ENCODE peak calls at places on chromosomes 7 and 10, in nine cellular contexts. D, I, B, M, A, R, F, E and N are unnamed samples.

GRCh38 chr10:18607979-18608378 is 43.4 kb downstream of the NSUN6 start:
- DNase-seq in B (peak), M (no peak), I (no peak), R (no peak), A (no peak), D (no peak), E (no peak), F (peak), N (no peak)

GRCh38 chr10:59098387-59098786 is 78.1 kb upstream of the PHYHIPL start:
- DNase-seq in M (peak), B (peak), E (no peak), F (peak), I (no peak), D (no peak), A (no peak), R (peak), N (no peak)

GRCh38 chr10:88159127-88159829 is 295.9 kb downstream of the PTEN start:
- DNase-seq in R (no peak), F (no peak), M (no peak), E (no peak), D (no peak), A (no peak), B (no peak), I (no peak), N (no peak)

GRCh38 chr10:132972986-132973902 is 30.9 kb upstream of the CFAP46 start:
- DNase-seq in R (no peak), M (no peak), B (no peak), E (no peak), F (no peak), I (no peak), A (peak), D (no peak), N (no peak)

GRCh38 chr10:99689461-99689860 is 30.2 kb downstream of the ENTPD7 start:
- DNase-seq in D (no peak), R (no peak), F (peak), B (no peak), A (no peak), E (no peak), I (no peak), M (no peak), N (no peak)

GRCh38 chr10:27983144-27983543 is 15.7 kb downstream of the ODAD2 start:
- DNase-seq in D (no peak), R (no peak), A (no peak), F (no peak), E (no peak), B (no peak), M (no peak), I (no peak), N (no peak)

GRCh38 chr10:128566376-128566968 is 440.2 kb upstream of the MKI67 start:
- DNase-seq in E (no peak), A (no peak), M (no peak), D (no peak), I (no peak), B (no peak), R (no peak), F (no peak), N (no peak)

GRCh38 chr10:112087953-112088352 is 95.6 kb downstream of the GPAM start:
- DNase-seq in B (no peak), I (no peak), M (no peak), D (no peak), R (no peak), E (no peak), F (no peak), A (no peak), N (no peak)

GRCh38 chr7:151754142-151754590 is 122.7 kb downstream of the PRKAG2 start:
- DNase-seq in E (peak), B (peak), I (no peak), A (peak), D (peak), M (peak), F (peak), R (peak), N (no peak)

GRCh38 chr7:101632641-101633040 is 3.5 kb upstream of the MYL10 start:
- DNase-seq in A (no peak), F (no peak), B (no peak), E (no peak), R (no peak), I (no peak), M (no peak), D (no peak), N (no peak)

GRCh38 chr10:88097092-88097894 is 233.9 kb downstream of the PTEN start:
- DNase-seq in F (peak), I (no peak), M (no peak), D (no peak), E (no peak), B (peak), R (no peak), A (no peak), N (no peak)

GRCh38 chr10:69961168-69961863 is 91.3 kb upstream of the MACROH2A2 start:
- DNase-seq in D (no peak), A (no peak), F (no peak), I (no peak), E (no peak), B (no peak), R (no peak), M (peak), N (no peak)

GRCh38 chr7:125173571-125173970 is 243.9 kb upstream of the POT1 start:
- DNase-seq in F (no peak), B (no peak), E (no peak), R (peak), M (no peak), A (no peak), I (no peak), D (no peak), N (no peak)

GRCh38 chr10:76311752-76312699 is 880.6 kb downstream of the LRMDA start:
- DNase-seq in I (no peak), E (peak), A (no peak), D (no peak), F (no peak), R (no peak), B (no peak), M (peak), N (no peak)

GRCh38 chr7:147196476-147196875 is 1079.9 kb downstream of the CNTNAP2 start:
- DNase-seq in F (no peak), D (no peak), B (no peak), A (no peak), E (no peak), I (no peak), M (no peak), R (no peak), N (no peak)

GRCh38 chr10:43350686-43351085 is 20.8 kb upstream of the FXYD4 start:
- DNase-seq in D (no peak), E (no peak), A (no peak), F (no peak), I (no peak), R (no peak), B (no peak), M (no peak), N (no peak)

GRCh38 chr10:62388328-62388727 is 14.2 kb downstream of the ZNF365 start:
- DNase-seq in R (no peak), E (no peak), F (no peak), M (no peak), I (no peak), D (no peak), B (no peak), A (no peak), N (no peak)

GRCh38 chr10:120422459-120422858 is 34.6 kb upstream of the PLPP4 start:
- DNase-seq in D (peak), E (no peak), F (peak), I (no peak), A (no peak), B (peak), M (peak), R (peak), N (no peak)

GRCh38 chr10:78774999-78775711 is 293.6 kb upstream of the ZMIZ1 start:
- DNase-seq in B (no peak), R (peak), E (no peak), F (peak), D (no peak), A (peak), M (peak), I (no peak), N (no peak)

GRCh38 chr10:44864042-44864436 is 47.1 kb upstream of the TMEM72 start:
- DNase-seq in B (peak), R (no peak), E (no peak), D (no peak), I (peak), A (peak), F (no peak), M (peak), N (no peak)

GRCh38 chr7:139189357-139189756 is 41.7 kb upstream of the UBN2 start:
- DNase-seq in F (no peak), I (no peak), R (no peak), M (no peak), A (no peak), E (no peak), B (no peak), D (no peak), N (no peak)

GRCh38 chr10:130493446-130494198 is 357.4 kb downstream of the GLRX3 start:
- DNase-seq in I (no peak), E (no peak), A (no peak), D (no peak), F (no peak), M (no peak), R (no peak), B (no peak), N (no peak)

GRCh38 chr7:41256186-41256945 is 446.5 kb downstream of the INHBA start:
- DNase-seq in A (no peak), B (peak), R (no peak), M (no peak), I (no peak), D (no peak), E (no peak), F (peak), N (no peak)

GRCh38 chr10:80064120-80064886 is 14.2 kb upstream of the TMEM254 start:
- DNase-seq in R (no peak), A (no peak), I (no peak), M (no peak), E (no peak), D (no peak), F (no peak), B (no peak), N (no peak)

GRCh38 chr7:73839743-73840714 is 2.3 kb downstream of the METTL27 start:
- DNase-seq in D (no peak), B (no peak), I (no peak), A (no peak), E (no peak), M (no peak), F (no peak), R (no peak), N (no peak)

GRCh38 chr7:45092100-45092930 is 3.5 kb upstream of the NACAD start:
- DNase-seq in A (no peak), B (peak), M (no peak), F (peak), I (no peak), E (no peak), D (no peak), R (no peak), N (no peak)

GRCh38 chr7:464177-464711 is 55.4 kb downstream of the PDGFA start:
- DNase-seq in M (no peak), I (no peak), R (no peak), F (no peak), B (no peak), E (no peak), D (no peak), A (no peak), N (no peak)

GRCh38 chr7:134742688-134743350 is 36.6 kb upstream of the CALD1 start:
- DNase-seq in D (no peak), E (no peak), B (no peak), R (no peak), F (peak), A (no peak), I (no peak), M (no peak), N (no peak)

GRCh38 chr10:28906934-28907333 is 229.6 kb downstream of the BAMBI start:
- DNase-seq in B (no peak), E (no peak), R (no peak), M (no peak), I (no peak), D (no peak), A (no peak), F (peak), N (no peak)

GRCh38 chr10:73906524-73907447 is 4.1 kb upstream of the PLAU start:
- DNase-seq in F (peak), R (peak), D (peak), E (no peak), B (peak), M (peak), I (no peak), A (peak), N (no peak)

GRCh38 chr7:65264258-65264657 is 109.4 kb upstream of the ZNF92 start:
- DNase-seq in B (no peak), A (no peak), I (no peak), E (no peak), F (no peak), R (no peak), D (no peak), M (no peak), N (no peak)

GRCh38 chr7:70776627-70777101 is 355.3 kb upstream of the GALNT17 start:
- DNase-seq in M (no peak), R (peak), B (peak), D (no peak), F (peak), I (peak), A (no peak), E (no peak), N (no peak)

GRCh38 chr10:43255644-43256431 is 11.0 kb downstream of the RASGEF1A start:
- DNase-seq in M (peak), F (no peak), R (no peak), I (no peak), B (no peak), A (no peak), E (peak), D (no peak), N (no peak)

GRCh38 chr10:91424016-91424415 is 13.9 kb downstream of the HECTD2 start:
- DNase-seq in E (no peak), R (peak), M (no peak), A (no peak), I (no peak), D (no peak), F (peak), B (no peak), N (no peak)

GRCh38 chr7:3164363-3164762 is 120.7 kb upstream of the CARD11 start:
- DNase-seq in A (no peak), R (no peak), B (no peak), M (peak), E (no peak), D (no peak), F (no peak), I (no peak), N (no peak)

GRCh38 chr7:24025765-24026164 is 258.2 kb upstream of the NPY start:
- DNase-seq in F (no peak), A (no peak), D (no peak), B (no peak), R (no peak), I (no peak), E (no peak), M (no peak), N (no peak)

GRCh38 chr7:26291699-26292538 is at the start of gene SNX10:
- DNase-seq in A (peak), R (no peak), I (peak), D (no peak), F (no peak), M (peak), B (no peak), E (peak), N (peak)

GRCh38 chr7:156156734-156157408 is 344.6 kb upstream of the SHH start:
- DNase-seq in B (no peak), A (no peak), E (peak), R (peak), M (peak), D (no peak), F (no peak), I (no peak), N (no peak)
- TF ChIP-seq CTCF in B (no peak), A (no peak), E (peak), R (no peak), M (peak), D (peak), F (no peak), I (peak), N (peak)

GRCh38 chr10:8057636-8058273 is 3.3 kb downstream of the GATA3 start:
- DNase-seq in I (no peak), D (no peak), E (no peak), B (no peak), A (no peak), M (peak), F (no peak), R (no peak), N (no peak)
- H3K4me3 ChIP-seq in I (no peak), D (peak), E (no peak), B (no peak), A (peak), M (no peak), F (no peak), R (no peak), N (no peak)

DNA sequence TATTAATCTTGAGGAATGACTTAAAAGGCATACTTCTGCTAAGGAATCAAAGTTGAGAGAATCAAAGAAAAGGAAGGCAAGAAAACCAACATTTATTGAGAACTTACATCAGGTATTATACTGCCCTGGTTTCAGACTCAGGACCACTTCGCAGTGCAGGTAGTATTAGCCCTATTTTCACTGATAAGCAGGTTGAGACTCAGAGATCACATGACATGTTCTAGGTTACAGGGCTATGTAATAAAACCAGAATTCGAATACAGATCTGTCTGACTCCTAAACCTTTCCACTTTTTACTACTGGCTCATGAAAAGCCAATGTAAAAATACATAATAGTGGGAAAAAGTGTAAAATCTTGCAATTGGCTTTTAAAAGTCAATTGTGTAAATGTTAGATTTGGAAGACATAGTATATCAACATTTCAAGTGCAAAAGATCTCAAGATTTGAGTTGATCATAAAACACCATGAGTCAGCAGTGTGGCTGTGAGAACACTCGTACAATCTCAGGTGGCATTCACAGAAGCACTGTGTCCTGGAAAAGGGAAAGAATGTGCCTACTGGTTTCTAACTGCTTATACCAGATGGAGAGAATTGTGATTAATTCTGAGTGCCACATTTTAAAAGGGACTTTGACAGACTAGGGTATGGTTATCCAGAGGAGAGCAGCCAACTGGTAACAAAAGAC is 195.8 kb upstream of the MKLN1 start:
- DNase-seq in R (no peak), D (no peak), F (no peak), B (no peak), A (no peak), I (no peak), E (no peak), M (no peak), N (no peak)
- TF ChIP-seq CTCF in R (no peak), D (no peak), F (no peak), B (no peak), A (no peak), I (no peak), E (no peak), M (no peak), N (no peak)

GRCh38 chr10:98266647-98267046 is 1.3 kb downstream of the LOXL4 start:
- DNase-seq in E (no peak), M (no peak), B (no peak), D (no peak), F (no peak), A (no peak), R (no peak), I (no peak), N (no peak)
- H3K4me3 ChIP-seq in E (no peak), M (no peak), B (peak), D (no peak), F (no peak), A (peak), R (no peak), I (no peak), N (no peak)

GRCh38 chr10:104139221-104139620 is 17.2 kb downstream of the SFR1 start:
- DNase-seq in F (no peak), E (no peak), B (no peak), R (no peak), I (no peak), M (no peak), A (no peak), D (no peak), N (no peak)
- TF ChIP-seq CTCF in F (no peak), E (peak), B (peak), R (peak), I (no peak), M (peak), A (no peak), D (peak), N (peak)

GRCh38 chr7:142857625-142858024 is 2.7 kb downstream of the EPHB6 start:
- DNase-seq in B (no peak), I (no peak), R (no peak), A (peak), F (no peak), M (no peak), D (no peak), E (no peak), N (no peak)

GRCh38 chr7:142856565-142857245 is 1.8 kb downstream of the EPHB6 start:
- DNase-seq in B (no peak), F (no peak), R (no peak), D (no peak), E (no peak), A (no peak), I (no peak), M (no peak), N (no peak)

GRCh38 chr7:142855401-142855743 is 496 bp downstream of the EPHB6 start:
- DNase-seq in A (no peak), E (no peak), F (no peak), R (no peak), M (no peak), I (no peak), D (no peak), B (no peak), N (no peak)

GRCh38 chr7:142854505-142855400 is at the start of gene EPHB6:
- DNase-seq in I (no peak), B (peak), E (peak), A (peak), M (peak), F (peak), D (no peak), R (peak), N (no peak)

GRCh38 chr7:142855756-142856564 is 1.1 kb downstream of the EPHB6 start:
- DNase-seq in B (no peak), A (peak), F (no peak), I (peak), R (no peak), E (no peak), D (no peak), M (no peak), N (no peak)
- H3K4me3 ChIP-seq in B (peak), A (peak), F (no peak), I (peak), R (peak), E (no peak), D (no peak), M (no peak), N (no peak)

GRCh38 chr7:127551941-127552340 is 33.5 kb downstream of the GCC1 start:
- DNase-seq in R (no peak), A (no peak), F (no peak), E (no peak), D (no peak), B (no peak), I (no peak), M (no peak), N (no peak)

GRCh38 chr7:127556404-127556803 is 29.0 kb downstream of the GCC1 start:
- DNase-seq in E (no peak), F (no peak), R (no peak), D (no peak), A (no peak), B (no peak), M (no peak), I (no peak), N (no peak)

GRCh38 chr7:127557803-127558202 is 27.6 kb downstream of the GCC1 start:
- DNase-seq in B (no peak), R (no peak), E (no peak), M (no peak), I (no peak), F (no peak), D (no peak), A (no peak), N (no peak)
- TF ChIP-seq CTCF in B (no peak), R (no peak), E (no peak), M (no peak), I (no peak), F (peak), D (no peak), A (peak), N (no peak)

GRCh38 chr10:97017474-97017903 is 168.3 kb downstream of the SLIT1 start:
- DNase-seq in D (no peak), E (no peak), F (no peak), R (no peak), B (no peak), A (no peak), M (no peak), I (no peak), N (no peak)
- H3K4me3 ChIP-seq in D (no peak), E (no peak), F (no peak), R (no peak), B (no peak), A (no peak), M (no peak), I (no peak), N (no peak)

GRCh38 chr7:7761340-7761973 is 43.0 kb upstream of the RPA3 start:
- DNase-seq in A (no peak), E (peak), F (peak), D (no peak), M (peak), B (peak), R (peak), I (no peak), N (no peak)
- TF ChIP-seq CTCF in A (peak), E (peak), F (peak), D (no peak), M (peak), B (peak), R (peak), I (peak), N (no peak)